ENCODE peak calls at places on chromosomes 12 and 14, in ten cellular contexts. A, C, I, Z, X, V, T, N, K and H are unnamed samples.

GRCh38 chr12:58803893-58804292 is 116.4 kb downstream of the LRIG3 start:
- DNase-seq in A (peak; percentile 87), C (no peak), I (peak; percentile 62), Z (no peak), X (no peak), V (no peak), T (no peak), N (no peak), K (no peak), H (no peak)

GRCh38 chr12:67710582-67710981 is 62.0 kb downstream of the DYRK2 start:
- DNase-seq in A (no peak), C (peak; percentile 71), I (no peak), Z (no peak), X (no peak), V (no peak), T (no peak), N (no peak), K (no peak), H (no peak)

GRCh38 chr14:75053396-75054289 is 2.4 kb upstream of the MLH3 start:
- DNase-seq in A (no peak), C (no peak), I (no peak), Z (no peak), X (no peak), V (no peak), T (no peak), N (no peak), K (no peak), H (no peak)

GRCh38 chr12:22491034-22491433 is 53.3 kb downstream of the C2CD5 start:
- DNase-seq in A (no peak), C (no peak), I (no peak), Z (no peak), X (no peak), V (no peak), T (no peak), N (no peak), K (no peak), H (no peak)

GRCh38 chr12:71556881-71557280 is 106.8 kb downstream of the ZFC3H1 start:
- DNase-seq in A (peak; percentile 81), C (peak; percentile 75), I (no peak), Z (no peak), X (peak; percentile 72), V (no peak), T (no peak), N (no peak), K (no peak), H (no peak)

GRCh38 chr14:69715725-69716482 is 51.0 kb upstream of the SRSF5 start:
- DNase-seq in A (peak; percentile 60), C (no peak), I (peak; percentile 89), Z (peak; percentile 79), X (no peak), V (no peak), T (peak; percentile 60), N (peak; percentile 66), K (peak; percentile 55), H (peak; percentile 60)

GRCh38 chr14:100123618-100124017 is 35.8 kb downstream of the DEGS2 start:
- DNase-seq in A (no peak), C (no peak), I (no peak), Z (no peak), X (no peak), V (no peak), T (no peak), N (no peak), K (no peak), H (no peak)

GRCh38 chr12:56476972-56477432 is 8.6 kb downstream of the SPRYD4 start:
- DNase-seq in A (no peak), C (no peak), I (no peak), Z (no peak), X (no peak), V (no peak), T (no peak), N (no peak), K (no peak), H (no peak)

GRCh38 chr14:86570371-86570770 is 1040.4 kb downstream of the FLRT2 start:
- DNase-seq in A (no peak), C (no peak), I (no peak), Z (no peak), X (no peak), V (no peak), T (no peak), N (no peak), K (no peak), H (no peak)

GRCh38 chr14:54669759-54670630 is 103.1 kb downstream of the SAMD4A start:
- DNase-seq in A (peak; percentile 63), C (no peak), I (no peak), Z (no peak), X (peak; percentile 71), V (no peak), T (peak; percentile 60), N (peak; percentile 4), K (no peak), H (no peak)

GRCh38 chr14:38944691-38945090 is 158.3 kb downstream of the SEC23A start:
- DNase-seq in A (no peak), C (no peak), I (no peak), Z (no peak), X (no peak), V (no peak), T (no peak), N (no peak), K (no peak), H (no peak)

GRCh38 chr12:56282581-56282980 is 15.8 kb downstream of the COQ10A start:
- DNase-seq in A (no peak), C (no peak), I (no peak), Z (no peak), X (no peak), V (no peak), T (no peak), N (no peak), K (no peak), H (no peak)

GRCh38 chr14:61475316-61475715 is 153.9 kb downstream of the PRKCH start:
- DNase-seq in A (no peak), C (peak; percentile 51), I (peak; percentile 91), Z (no peak), X (peak; percentile 22), V (no peak), T (no peak), N (peak; percentile 79), K (peak; percentile 55), H (no peak)

GRCh38 chr12:4762773-4763172 is 42.6 kb downstream of the GALNT8 start:
- DNase-seq in A (no peak), C (no peak), I (no peak), Z (no peak), X (no peak), V (no peak), T (no peak), N (no peak), K (no peak), H (no peak)

GRCh38 chr12:101919447-101919846 is 42.1 kb downstream of the DRAM1 start:
- DNase-seq in A (no peak), C (no peak), I (no peak), Z (no peak), X (no peak), V (no peak), T (no peak), N (no peak), K (no peak), H (no peak)

GRCh38 chr12:125120566-125120965 is 55.3 kb downstream of the AACS start:
- DNase-seq in A (no peak), C (no peak), I (no peak), Z (no peak), X (no peak), V (no peak), T (no peak), N (peak; percentile 68), K (no peak), H (no peak)

GRCh38 chr14:104143521-104144452 is 5.4 kb downstream of the KIF26A start:
- DNase-seq in A (no peak), C (no peak), I (no peak), Z (peak; percentile 43), X (no peak), V (no peak), T (peak; percentile 46), N (no peak), K (no peak), H (no peak)

GRCh38 chr14:81208489-81208888 is 12.3 kb downstream of the GTF2A1 start:
- DNase-seq in A (no peak), C (no peak), I (no peak), Z (no peak), X (no peak), V (no peak), T (peak; percentile 72), N (no peak), K (no peak), H (no peak)

GRCh38 chr12:63876980-63877379 is 32.5 kb downstream of the SRGAP1 start:
- DNase-seq in A (no peak), C (no peak), I (no peak), Z (no peak), X (no peak), V (no peak), T (no peak), N (no peak), K (no peak), H (no peak)

GRCh38 chr12:110741795-110742717 is 635 bp downstream of the PPP1CC start:
- DNase-seq in A (no peak), C (peak; percentile 18), I (peak; percentile 69), Z (no peak), X (peak; percentile 44), V (no peak), T (peak; percentile 71), N (peak; percentile 81), K (peak; percentile 49), H (no peak)

GRCh38 chr14:49545716-49546115 is 40.5 kb downstream of the RPS29 start:
- DNase-seq in A (no peak), C (no peak), I (no peak), Z (no peak), X (no peak), V (no peak), T (no peak), N (no peak), K (no peak), H (no peak)

GRCh38 chr14:89351958-89352404 is 65.1 kb downstream of the FOXN3 start:
- DNase-seq in A (no peak), C (no peak), I (no peak), Z (no peak), X (no peak), V (no peak), T (no peak), N (no peak), K (no peak), H (no peak)

GRCh38 chr12:75978677-75979076 is 52.9 kb downstream of the PHLDA1 start:
- DNase-seq in A (no peak), C (peak; percentile 74), I (no peak), Z (no peak), X (no peak), V (no peak), T (no peak), N (no peak), K (no peak), H (no peak)

GRCh38 chr14:74326369-74327152 is 21.7 kb upstream of the VRTN start:
- DNase-seq in A (no peak), C (no peak), I (no peak), Z (no peak), X (peak; percentile 93), V (no peak), T (no peak), N (peak; percentile 65), K (no peak), H (no peak)

GRCh38 chr12:24113701-24114100 is 164.2 kb upstream of the SOX5 start:
- DNase-seq in A (no peak), C (no peak), I (no peak), Z (no peak), X (no peak), V (no peak), T (no peak), N (no peak), K (no peak), H (no peak)

GRCh38 chr12:99600388-99600787 is 47.2 kb upstream of the GARIN6 start:
- DNase-seq in A (no peak), C (no peak), I (peak; percentile 83), Z (no peak), X (no peak), V (no peak), T (no peak), N (peak; percentile 8), K (no peak), H (no peak)

GRCh38 chr12:50728841-50729240 is 35.1 kb upstream of the ATF1 start:
- DNase-seq in A (no peak), C (no peak), I (no peak), Z (no peak), X (no peak), V (no peak), T (no peak), N (no peak), K (no peak), H (no peak)

GRCh38 chr12:8844665-8845064 is 22.2 kb downstream of the A2ML1 start:
- DNase-seq in A (no peak), C (no peak), I (no peak), Z (peak; percentile 80), X (no peak), V (no peak), T (no peak), N (peak; percentile 22), K (no peak), H (peak; percentile 45)